ENCODE peak calls at places on chromosomes 12 and 14, in seven cellular contexts. One of them, this sample, is unnamed.

GRCh38 chr14:77638738-77639137 is 22.3 kb upstream of the SPTLC2 start:
- DNase-seq in NT2/D1: no peak
- DNase-seq in K562: peak; percentile 44
- DNase-seq in brain microvascular endothelial cell: peak; percentile 97
- DNase-seq in HepG2: no peak
- DNase-seq in AG09319: no peak
- DNase-seq in iris pigment epithelial cell: peak; percentile 85
- DNase-seq in this sample: no peak

GRCh38 chr12:48924617-48925217 is 575 bp downstream of the FKBP11 start:
- DNase-seq in NT2/D1: no peak
- DNase-seq in K562: no peak
- DNase-seq in brain microvascular endothelial cell: peak; percentile 34
- DNase-seq in HepG2: no peak
- DNase-seq in AG09319: no peak
- DNase-seq in iris pigment epithelial cell: peak; percentile 56
- DNase-seq in this sample: peak; percentile 88

GRCh38 chr14:100261621-100262020 is 22.7 kb downstream of the YY1 start:
- DNase-seq in NT2/D1: no peak
- DNase-seq in K562: no peak
- DNase-seq in brain microvascular endothelial cell: no peak
- DNase-seq in HepG2: no peak
- DNase-seq in AG09319: no peak
- DNase-seq in iris pigment epithelial cell: no peak
- DNase-seq in this sample: no peak

GRCh38 chr12:3353621-3354020 is 137.4 kb upstream of the PRMT8 start:
- DNase-seq in NT2/D1: no peak
- DNase-seq in K562: no peak
- DNase-seq in brain microvascular endothelial cell: no peak
- DNase-seq in HepG2: no peak
- DNase-seq in AG09319: no peak
- DNase-seq in iris pigment epithelial cell: no peak
- DNase-seq in this sample: no peak

GRCh38 chr12:6540181-6540877 is 6.0 kb downstream of the GAPDH start:
- DNase-seq in NT2/D1: peak; percentile 91
- DNase-seq in K562: peak; percentile 81
- DNase-seq in brain microvascular endothelial cell: peak; percentile 82
- DNase-seq in HepG2: no peak
- DNase-seq in AG09319: peak; percentile 87
- DNase-seq in iris pigment epithelial cell: peak; percentile 89
- DNase-seq in this sample: peak; percentile 40

GRCh38 chr12:74889563-74890236 is 319.9 kb downstream of the KCNC2 start:
- DNase-seq in NT2/D1: no peak
- DNase-seq in K562: no peak
- DNase-seq in brain microvascular endothelial cell: peak; percentile 36
- DNase-seq in HepG2: no peak
- DNase-seq in AG09319: no peak
- DNase-seq in iris pigment epithelial cell: peak; percentile 71
- DNase-seq in this sample: no peak

GRCh38 chr14:22532345-22533056 is 56.5 kb downstream of the DAD1 start:
- DNase-seq in NT2/D1: no peak
- DNase-seq in K562: no peak
- DNase-seq in brain microvascular endothelial cell: peak; percentile 22
- DNase-seq in HepG2: no peak
- DNase-seq in AG09319: no peak
- DNase-seq in iris pigment epithelial cell: peak; percentile 29
- DNase-seq in this sample: no peak

GRCh38 chr12:100733817-100734593 is 60.6 kb upstream of the ANO4 start:
- DNase-seq in NT2/D1: no peak
- DNase-seq in K562: peak; percentile 36
- DNase-seq in brain microvascular endothelial cell: no peak
- DNase-seq in HepG2: peak; percentile 20
- DNase-seq in AG09319: no peak
- DNase-seq in iris pigment epithelial cell: peak; percentile 41
- DNase-seq in this sample: peak; percentile 22

GRCh38 chr14:103516426-103517171 is 6.0 kb downstream of the CKB start:
- DNase-seq in NT2/D1: no peak
- DNase-seq in K562: no peak
- DNase-seq in brain microvascular endothelial cell: no peak
- DNase-seq in HepG2: no peak
- DNase-seq in AG09319: no peak
- DNase-seq in iris pigment epithelial cell: no peak
- DNase-seq in this sample: no peak

GRCh38 chr12:56631790-56632700 is 1.9 kb upstream of the BAZ2A start:
- DNase-seq in NT2/D1: no peak
- DNase-seq in K562: peak; percentile 85
- DNase-seq in brain microvascular endothelial cell: peak; percentile 18
- DNase-seq in HepG2: peak; percentile 14
- DNase-seq in AG09319: no peak
- DNase-seq in iris pigment epithelial cell: peak; percentile 36
- DNase-seq in this sample: peak; percentile 72

GRCh38 chr14:70622111-70622712 is 19.5 kb upstream of the TTC9 start:
- DNase-seq in NT2/D1: no peak
- DNase-seq in K562: peak; percentile 20
- DNase-seq in brain microvascular endothelial cell: peak; percentile 29
- DNase-seq in HepG2: peak; percentile 64
- DNase-seq in AG09319: no peak
- DNase-seq in iris pigment epithelial cell: peak; percentile 47
- DNase-seq in this sample: peak; percentile 57